ENCODE peak calls at places on chromosome 12, in eight cellular contexts. One of them, this sample, is unnamed.

GRCh38 chr12:121253638-121254335 is 42.7 kb downstream of the CAMKK2 start:
- DNase-seq in uterus: no peak
- DNase-seq in AG04449: no peak
- DNase-seq in keratinocyte: no peak
- DNase-seq in breast epithelium: no peak
- DNase-seq in heart left ventricle: no peak
- DNase-seq in HL-60: no peak
- DNase-seq in ovary: no peak
- DNase-seq in this sample: no peak

GRCh38 chr12:2841056-2841455 is 6.2 kb upstream of the NRIP2 start:
- DNase-seq in uterus: no peak
- DNase-seq in AG04449: no peak
- DNase-seq in keratinocyte: no peak
- DNase-seq in breast epithelium: no peak
- DNase-seq in heart left ventricle: peak; percentile 4
- DNase-seq in HL-60: no peak
- DNase-seq in ovary: no peak
- DNase-seq in this sample: no peak

GRCh38 chr12:54439521-54440255 is 20.6 kb upstream of the ITGA5 start:
- DNase-seq in uterus: no peak
- DNase-seq in AG04449: peak; percentile 71
- DNase-seq in keratinocyte: no peak
- DNase-seq in breast epithelium: no peak
- DNase-seq in heart left ventricle: no peak
- DNase-seq in HL-60: no peak
- DNase-seq in ovary: no peak
- DNase-seq in this sample: peak; percentile 68

GRCh38 chr12:94207467-94208432 is 59.4 kb downstream of the PLXNC1 start:
- DNase-seq in uterus: no peak
- DNase-seq in AG04449: no peak
- DNase-seq in keratinocyte: no peak
- DNase-seq in breast epithelium: no peak
- DNase-seq in heart left ventricle: no peak
- DNase-seq in HL-60: peak; percentile 47
- DNase-seq in ovary: no peak
- DNase-seq in this sample: no peak

GRCh38 chr12:7844131-7844530 is 28.6 kb downstream of the SLC2A14 start:
- DNase-seq in uterus: no peak
- DNase-seq in AG04449: no peak
- DNase-seq in keratinocyte: no peak
- DNase-seq in breast epithelium: no peak
- DNase-seq in heart left ventricle: no peak
- DNase-seq in HL-60: no peak
- DNase-seq in ovary: no peak
- DNase-seq in this sample: no peak

GRCh38 chr12:57342207-57342691 is 88.6 kb downstream of the R3HDM2 start:
- DNase-seq in uterus: no peak
- DNase-seq in AG04449: no peak
- DNase-seq in keratinocyte: no peak
- DNase-seq in breast epithelium: no peak
- DNase-seq in heart left ventricle: no peak
- DNase-seq in HL-60: no peak
- DNase-seq in ovary: peak; percentile 55
- DNase-seq in this sample: no peak

GRCh38 chr12:3251067-3251466 is 173.9 kb downstream of the TSPAN9 start:
- DNase-seq in uterus: no peak
- DNase-seq in AG04449: no peak
- DNase-seq in keratinocyte: no peak
- DNase-seq in breast epithelium: no peak
- DNase-seq in heart left ventricle: no peak
- DNase-seq in HL-60: peak; percentile 25
- DNase-seq in ovary: no peak
- DNase-seq in this sample: no peak

GRCh38 chr12:56205445-56205844 is 16.2 kb upstream of the SMARCC2 start:
- DNase-seq in uterus: no peak
- DNase-seq in AG04449: no peak
- DNase-seq in keratinocyte: no peak
- DNase-seq in breast epithelium: no peak
- DNase-seq in heart left ventricle: no peak
- DNase-seq in HL-60: no peak
- DNase-seq in ovary: no peak
- DNase-seq in this sample: no peak

GRCh38 chr12:24997496-24997895 is 48.6 kb upstream of the BCAT1 start:
- DNase-seq in uterus: no peak
- DNase-seq in AG04449: no peak
- DNase-seq in keratinocyte: no peak
- DNase-seq in breast epithelium: no peak
- DNase-seq in heart left ventricle: no peak
- DNase-seq in HL-60: no peak
- DNase-seq in ovary: no peak
- DNase-seq in this sample: no peak

GRCh38 chr12:115312901-115313300 is 628.9 kb upstream of the TBX3 start:
- DNase-seq in uterus: no peak
- DNase-seq in AG04449: no peak
- DNase-seq in keratinocyte: no peak
- DNase-seq in breast epithelium: no peak
- DNase-seq in heart left ventricle: no peak
- DNase-seq in HL-60: no peak
- DNase-seq in ovary: no peak
- DNase-seq in this sample: no peak

GRCh38 chr12:32116897-32117296 is 10.2 kb downstream of the BICD1 start:
- DNase-seq in uterus: no peak
- DNase-seq in AG04449: no peak
- DNase-seq in keratinocyte: no peak
- DNase-seq in breast epithelium: no peak
- DNase-seq in heart left ventricle: no peak
- DNase-seq in HL-60: no peak
- DNase-seq in ovary: no peak
- DNase-seq in this sample: no peak

GRCh38 chr12:32794281-32794680 is 38.6 kb upstream of the YARS2 start:
- DNase-seq in uterus: no peak
- DNase-seq in AG04449: no peak
- DNase-seq in keratinocyte: no peak
- DNase-seq in breast epithelium: no peak
- DNase-seq in heart left ventricle: no peak
- DNase-seq in HL-60: no peak
- DNase-seq in ovary: no peak
- DNase-seq in this sample: no peak

GRCh38 chr12:113781415-113782198 is 184.5 kb downstream of the RBM19 start:
- DNase-seq in uterus: no peak
- DNase-seq in AG04449: peak; percentile 1
- DNase-seq in keratinocyte: no peak
- DNase-seq in breast epithelium: no peak
- DNase-seq in heart left ventricle: no peak
- DNase-seq in HL-60: peak; percentile 28
- DNase-seq in ovary: no peak
- DNase-seq in this sample: no peak

GRCh38 chr12:14365294-14366210 is at the start of gene ATF7IP:
- DNase-seq in uterus: peak; percentile 98
- DNase-seq in AG04449: peak; percentile 89
- DNase-seq in keratinocyte: peak; percentile 75
- DNase-seq in breast epithelium: peak; percentile 97
- DNase-seq in heart left ventricle: peak; percentile 97
- DNase-seq in HL-60: peak; percentile 99
- DNase-seq in ovary: peak; percentile 94
- DNase-seq in this sample: peak; percentile 95

GRCh38 chr12:119803391-119803791 is 73.7 kb downstream of the CIT start:
- DNase-seq in uterus: no peak
- DNase-seq in AG04449: no peak
- DNase-seq in keratinocyte: no peak
- DNase-seq in breast epithelium: no peak
- DNase-seq in heart left ventricle: no peak
- DNase-seq in HL-60: no peak
- DNase-seq in ovary: no peak
- DNase-seq in this sample: peak; percentile 45

GRCh38 chr12:113184900-113185179 is 438 bp downstream of the DDX54 start:
- DNase-seq in uterus: peak; percentile 87
- DNase-seq in AG04449: peak; percentile 54
- DNase-seq in keratinocyte: peak; percentile 58
- DNase-seq in breast epithelium: peak; percentile 81
- DNase-seq in heart left ventricle: peak; percentile 94
- DNase-seq in HL-60: peak; percentile 93
- DNase-seq in ovary: peak; percentile 90
- DNase-seq in this sample: peak; percentile 75

GRCh38 chr12:89181271-89181920 is 170.9 kb downstream of the DUSP6 start:
- DNase-seq in uterus: no peak
- DNase-seq in AG04449: no peak
- DNase-seq in keratinocyte: peak; percentile 17
- DNase-seq in breast epithelium: no peak
- DNase-seq in heart left ventricle: no peak
- DNase-seq in HL-60: no peak
- DNase-seq in ovary: no peak
- DNase-seq in this sample: no peak

GRCh38 chr12:49341777-49342065 is 4.7 kb upstream of the C1QL4 start:
- DNase-seq in uterus: no peak
- DNase-seq in AG04449: no peak
- DNase-seq in keratinocyte: no peak
- DNase-seq in breast epithelium: no peak
- DNase-seq in heart left ventricle: no peak
- DNase-seq in HL-60: no peak
- DNase-seq in ovary: no peak
- DNase-seq in this sample: no peak

GRCh38 chr12:5273709-5274108 is 158.2 kb upstream of the NTF3 start:
- DNase-seq in uterus: no peak
- DNase-seq in AG04449: no peak
- DNase-seq in keratinocyte: no peak
- DNase-seq in breast epithelium: no peak
- DNase-seq in heart left ventricle: peak; percentile 39
- DNase-seq in HL-60: no peak
- DNase-seq in ovary: no peak
- DNase-seq in this sample: no peak

GRCh38 chr12:3792623-3793288 is 39.8 kb upstream of the CRACR2A start:
- DNase-seq in uterus: no peak
- DNase-seq in AG04449: no peak
- DNase-seq in keratinocyte: no peak
- DNase-seq in breast epithelium: no peak
- DNase-seq in heart left ventricle: no peak
- DNase-seq in HL-60: no peak
- DNase-seq in ovary: no peak
- DNase-seq in this sample: no peak

DNA sequence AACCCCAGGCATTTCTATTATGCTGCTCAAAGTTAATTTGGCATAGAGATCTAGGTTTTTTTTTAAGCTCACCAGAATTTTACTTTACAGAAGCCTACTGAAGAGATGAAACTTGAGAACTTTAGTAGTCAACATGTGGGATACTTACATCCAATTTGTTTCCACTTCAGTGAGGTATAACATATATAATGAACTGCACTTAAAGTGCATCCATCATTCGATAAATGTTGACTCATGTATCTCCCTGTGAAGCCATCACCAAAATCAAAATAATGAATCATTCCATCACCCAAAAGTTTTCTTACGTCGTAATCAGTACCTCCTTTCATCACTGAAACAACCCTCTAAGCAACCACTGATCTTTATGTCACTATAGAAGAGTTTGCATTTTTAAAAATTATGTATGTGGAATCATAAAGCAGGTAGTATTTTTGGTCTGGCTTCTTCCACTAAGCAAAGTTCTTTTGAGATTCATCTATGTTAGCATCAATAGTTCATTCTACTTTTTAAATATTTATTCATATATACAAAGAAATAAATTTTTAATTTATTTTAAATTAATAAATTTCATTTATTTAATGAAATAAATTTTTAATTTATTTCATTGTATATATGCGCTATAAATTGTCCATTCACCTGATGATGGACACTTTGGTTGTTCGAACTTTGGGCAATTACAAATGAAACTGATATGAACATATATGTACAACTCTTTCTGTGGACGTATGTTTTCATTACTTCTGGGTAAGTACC is 2.0 kb upstream of the CPNE8 start:
- DNase-seq in uterus: no peak
- DNase-seq in AG04449: no peak
- DNase-seq in keratinocyte: no peak
- DNase-seq in breast epithelium: no peak
- DNase-seq in heart left ventricle: no peak
- DNase-seq in HL-60: no peak
- DNase-seq in ovary: no peak
- DNase-seq in this sample: no peak
- H3K4me3 ChIP-seq in uterus: peak overlapping the region; percentile 56
- H3K4me3 ChIP-seq in AG04449: no peak overlapping the region
- H3K4me3 ChIP-seq in keratinocyte: peak overlapping the region; percentile 79
- H3K4me3 ChIP-seq in breast epithelium: peak overlapping the region; percentile 67
- H3K4me3 ChIP-seq in heart left ventricle: peak overlapping the region; percentile 76
- H3K4me3 ChIP-seq in HL-60: peak overlapping the region; percentile 49
- H3K4me3 ChIP-seq in ovary: peak overlapping the region; percentile 56
- H3K4me3 ChIP-seq in this sample: peak overlapping the region; percentile 54

GRCh38 chr12:78181544-78182162 is 351.0 kb downstream of the NAV3 start:
- DNase-seq in uterus: no peak
- DNase-seq in AG04449: no peak
- DNase-seq in keratinocyte: no peak
- DNase-seq in breast epithelium: no peak
- DNase-seq in heart left ventricle: no peak
- DNase-seq in HL-60: peak; percentile 7
- DNase-seq in ovary: no peak
- DNase-seq in this sample: peak; percentile 38
- TF ChIP-seq CTCF in uterus: peak; percentile 21
- TF ChIP-seq CTCF in AG04449: peak; percentile 20
- TF ChIP-seq CTCF in keratinocyte: peak; percentile 11
- TF ChIP-seq CTCF in breast epithelium: no peak
- TF ChIP-seq CTCF in heart left ventricle: no peak
- TF ChIP-seq CTCF in HL-60: peak; percentile 19
- TF ChIP-seq CTCF in ovary: no peak
- TF ChIP-seq CTCF in this sample: peak; percentile 58

DNA sequence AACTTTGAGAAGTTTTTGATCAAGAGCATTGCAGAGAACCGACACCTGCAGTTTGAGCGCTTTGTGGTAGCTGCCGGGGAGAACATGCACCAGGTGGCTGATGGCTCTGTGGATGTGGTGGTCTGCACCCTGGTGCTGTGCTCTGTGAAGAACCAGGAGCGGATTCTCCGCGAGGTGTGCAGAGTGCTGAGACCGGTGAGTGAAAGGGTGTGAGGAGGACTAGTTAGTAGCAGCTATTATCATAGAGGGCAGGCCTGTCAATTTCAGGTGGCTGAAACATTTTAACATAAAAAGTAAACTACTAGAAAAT is 27.0 kb upstream of the HIGD1C start:
- DNase-seq in uterus: no peak
- DNase-seq in AG04449: no peak
- DNase-seq in keratinocyte: no peak
- DNase-seq in breast epithelium: no peak
- DNase-seq in heart left ventricle: no peak
- DNase-seq in HL-60: peak; percentile 5
- DNase-seq in ovary: no peak
- DNase-seq in this sample: no peak
- H3K4me3 ChIP-seq in uterus: peak overlapping the region; percentile 91
- H3K4me3 ChIP-seq in AG04449: peak overlapping the region; percentile 44
- H3K4me3 ChIP-seq in keratinocyte: peak overlapping the region; percentile 68
- H3K4me3 ChIP-seq in breast epithelium: peak overlapping the region; percentile 82
- H3K4me3 ChIP-seq in heart left ventricle: peak overlapping the region; percentile 63
- H3K4me3 ChIP-seq in HL-60: peak overlapping the region; percentile 46
- H3K4me3 ChIP-seq in ovary: peak overlapping the region; percentile 69
- H3K4me3 ChIP-seq in this sample: peak overlapping the region; percentile 62

DNA sequence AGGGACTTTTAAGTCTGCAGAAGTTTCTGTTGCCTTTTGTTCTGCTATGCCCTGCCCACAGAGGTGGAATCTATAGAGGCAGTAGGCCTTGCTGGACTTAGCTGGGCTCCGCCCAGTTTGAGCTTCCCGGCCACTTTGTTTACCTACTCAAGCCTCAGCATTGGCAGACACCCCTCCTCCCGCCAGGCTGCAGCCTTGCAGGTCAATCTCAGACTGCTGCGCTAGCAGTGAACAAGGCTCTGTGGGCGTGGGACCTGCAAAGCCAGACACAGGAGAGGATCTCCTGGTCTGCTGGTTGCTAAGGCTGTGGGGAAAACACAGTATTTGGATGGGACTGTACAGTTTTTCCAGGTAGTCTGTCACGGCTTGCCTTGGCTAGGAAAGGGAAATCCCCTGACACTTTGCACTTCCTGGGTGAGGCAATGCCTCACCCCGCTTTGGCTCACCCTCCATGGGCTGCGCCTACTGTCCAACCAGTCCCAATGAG is 43.7 kb downstream of the CCDC59 start:
- DNase-seq in uterus: no peak
- DNase-seq in AG04449: no peak
- DNase-seq in keratinocyte: peak; percentile 9
- DNase-seq in breast epithelium: no peak
- DNase-seq in heart left ventricle: no peak
- DNase-seq in HL-60: no peak
- DNase-seq in ovary: no peak
- DNase-seq in this sample: no peak
- TF ChIP-seq CTCF in uterus: no peak
- TF ChIP-seq CTCF in AG04449: no peak
- TF ChIP-seq CTCF in keratinocyte: no peak
- TF ChIP-seq CTCF in breast epithelium: no peak
- TF ChIP-seq CTCF in heart left ventricle: no peak
- TF ChIP-seq CTCF in HL-60: no peak
- TF ChIP-seq CTCF in ovary: no peak
- TF ChIP-seq CTCF in this sample: no peak